ENCODE peak calls at places on chromosome 16, in nine cellular contexts. B, P, H, N, U, I, Q, Y and G are unnamed samples.

GRCh38 chr16:974606-975312 is 4.0 kb upstream of the LMF1 start:
- DNase-seq in B (no peak), P (no peak), H (peak), N (no peak), U (no peak), I (no peak), Q (no peak), Y (no peak), G (no peak)

GRCh38 chr16:22320572-22321339 is 23.5 kb downstream of the POLR3E start:
- DNase-seq in B (no peak), P (no peak), H (no peak), N (no peak), U (no peak), I (no peak), Q (peak), Y (no peak), G (no peak)

GRCh38 chr16:3651461-3652372 is 2.8 kb upstream of the DNASE1 start:
- DNase-seq in B (no peak), P (no peak), H (no peak), N (no peak), U (no peak), I (no peak), Q (peak), Y (no peak), G (no peak)

GRCh38 chr16:28821874-28822519 is 802 bp upstream of the ATXN2L start:
- DNase-seq in B (no peak), P (no peak), H (no peak), N (no peak), U (no peak), I (no peak), Q (peak), Y (no peak), G (no peak)

GRCh38 chr16:72474511-72475123 is 302.7 kb upstream of the PMFBP1 start:
- DNase-seq in B (no peak), P (no peak), H (no peak), N (no peak), U (no peak), I (peak), Q (no peak), Y (no peak), G (no peak)

GRCh38 chr16:26645629-26646028 is 421.1 kb upstream of the C16orf82 start:
- DNase-seq in B (no peak), P (no peak), H (peak), N (no peak), U (no peak), I (no peak), Q (peak), Y (peak), G (peak)

GRCh38 chr16:86029131-86029741 is 130.3 kb downstream of the IRF8 start:
- DNase-seq in B (no peak), P (no peak), H (peak), N (no peak), U (no peak), I (peak), Q (peak), Y (no peak), G (peak)

GRCh38 chr16:81515281-81515680 is 70.7 kb downstream of the CMIP start:
- DNase-seq in B (no peak), P (no peak), H (no peak), N (no peak), U (no peak), I (no peak), Q (no peak), Y (no peak), G (no peak)

GRCh38 chr16:76696876-76697275 is 419.7 kb downstream of the CNTNAP4 start:
- DNase-seq in B (no peak), P (no peak), H (no peak), N (no peak), U (no peak), I (no peak), Q (no peak), Y (no peak), G (no peak)